ENCODE peak calls at places on chromosome 5, in five cellular contexts. U is activated CD4-positive, alpha-beta memory T cell treated with anti-CD3 and anti-CD28 coated beads for 36 hours; R is stimulated activated CD8-positive, alpha-beta memory T cell treated with anti-CD3 and anti-CD28 coated beads, Interleukin-4, amount 100 ng/mL, for 48 hours; Q is stimulated activated CD4-positive, alpha-beta T cell treated with anti-CD3 and anti-CD28 coated beads, Interleukin-4, amount 100 ng/mL, for 1 hour; T is H7. G is an unnamed sample.
A peak's percentile ranks its signal among the peaks of the same experiment; 100 is the strongest.

GRCh38 chr5:176535655-176536131 is 1.5 kb downstream of the RNF44 start:
- DNase-seq in U (peak; percentile 31), R (no peak), Q (no peak), T (peak; percentile 50), G (peak; percentile 61)

GRCh38 chr5:149268928-149269557 is 2.6 kb upstream of the AFAP1L1 start:
- DNase-seq in T (peak; percentile 79), Q (no peak), U (no peak), R (no peak), G (peak; percentile 73)

GRCh38 chr5:116787570-116787969 is 212.9 kb upstream of the SEMA6A start:
- DNase-seq in T (no peak), Q (no peak), U (no peak), R (no peak), G (no peak)

GRCh38 chr5:170791325-170791954 is 7.9 kb downstream of the GABRP start:
- DNase-seq in U (peak; percentile 33), R (peak; percentile 35), Q (no peak), T (peak; percentile 82), G (peak; percentile 76)

GRCh38 chr5:1788200-1788599 is 11.4 kb downstream of the MRPL36 start:
- DNase-seq in Q (no peak), U (no peak), R (no peak), T (no peak), G (no peak)

GRCh38 chr5:119074419-119074818 is 3.5 kb downstream of the DMXL1 start:
- DNase-seq in T (no peak), U (no peak), Q (no peak), R (no peak), G (no peak)

GRCh38 chr5:73709536-73710129 is 83.6 kb downstream of the ARHGEF28 start:
- DNase-seq in Q (no peak), R (no peak), T (no peak), U (no peak), G (no peak)

GRCh38 chr5:141825836-141826560 is 52.2 kb downstream of the PCDH1 start:
- DNase-seq in T (peak; percentile 85), R (no peak), U (peak; percentile 30), Q (no peak), G (peak; percentile 64)

GRCh38 chr5:116032094-116032517 is at the start of gene ARL14EPL:
- DNase-seq in T (no peak), U (no peak), R (peak; percentile 25), Q (no peak), G (peak; percentile 3)

GRCh38 chr5:149421834-149422233 is 42.7 kb upstream of the IL17B start:
- DNase-seq in U (no peak), T (peak; percentile 17), R (no peak), Q (no peak), G (no peak)

GRCh38 chr5:75668988-75669760 is 48.1 kb downstream of the POC5 start:
- DNase-seq in R (peak; percentile 77), U (peak; percentile 87), Q (peak; percentile 36), T (no peak), G (no peak)

GRCh38 chr5:172841-173251 is 18.4 kb upstream of the LRRC14B start:
- DNase-seq in T (no peak), Q (no peak), U (no peak), R (no peak), G (no peak)

GRCh38 chr5:139748505-139748826 is 47.1 kb upstream of the PSD2 start:
- DNase-seq in Q (no peak), U (no peak), T (peak; percentile 70), R (no peak), G (no peak)

GRCh38 chr5:171094356-171094755 is 214.7 kb upstream of the TLX3 start:
- DNase-seq in U (no peak), Q (no peak), T (peak; percentile 29), R (no peak), G (no peak)

GRCh38 chr5:127754727-127755126 is 51.5 kb downstream of the CCDC192 start:
- DNase-seq in Q (no peak), R (no peak), U (no peak), T (no peak), G (no peak)

GRCh38 chr5:168368854-168369253 is 77.4 kb downstream of the WWC1 start:
- DNase-seq in U (no peak), Q (no peak), T (no peak), R (no peak), G (no peak)

GRCh38 chr5:89572696-89573095 is 689.7 kb upstream of the MEF2C start:
- DNase-seq in U (no peak), R (no peak), T (no peak), Q (no peak), G (no peak)

GRCh38 chr5:149392718-149393117 is 13.6 kb upstream of the IL17B start:
- DNase-seq in Q (no peak), U (peak; percentile 21), R (no peak), T (no peak), G (no peak)

GRCh38 chr5:168006473-168007130 is 284.8 kb upstream of the WWC1 start:
- DNase-seq in Q (no peak), R (no peak), T (no peak), U (no peak), G (no peak)

GRCh38 chr5:56487528-56488115 is 254.5 kb upstream of the ANKRD55 start:
- DNase-seq in R (no peak), T (no peak), Q (no peak), U (no peak), G (no peak)

GRCh38 chr5:56711191-56711590 is 104.2 kb upstream of the MAP3K1 start:
- DNase-seq in Q (no peak), R (no peak), T (no peak), U (peak; percentile 40), G (no peak)

GRCh38 chr5:171888051-171888481 is 102.4 kb downstream of the SMIM23 start:
- DNase-seq in Q (no peak), U (no peak), R (no peak), T (no peak), G (no peak)

GRCh38 chr5:73417307-73418035 is 31.1 kb downstream of the FOXD1 start:
- DNase-seq in Q (no peak), R (no peak), U (no peak), T (no peak), G (no peak)

GRCh38 chr5:91072891-91073290 is 310.2 kb downstream of the ARRDC3 start:
- DNase-seq in U (no peak), Q (no peak), R (no peak), T (no peak), G (no peak)

GRCh38 chr5:64767959-64768357 is 533 bp downstream of the SREK1IP1 start:
- DNase-seq in Q (peak; percentile 7), T (peak; percentile 15), U (peak; percentile 41), R (peak; percentile 35), G (no peak)

GRCh38 chr5:121976979-121977378 is 15.2 kb downstream of the SRFBP1 start:
- DNase-seq in U (no peak), Q (no peak), R (no peak), T (no peak), G (no peak)

GRCh38 chr5:79845448-79846197 is 145.4 kb downstream of the MTX3 start:
- DNase-seq in T (no peak), R (peak; percentile 40), Q (no peak), U (peak; percentile 62), G (no peak)

GRCh38 chr5:52204310-52204709 is 583.4 kb upstream of the ITGA1 start:
- DNase-seq in Q (no peak), R (no peak), U (no peak), T (no peak), G (no peak)

GRCh38 chr5:139745121-139745799 is 50.3 kb upstream of the PSD2 start:
- DNase-seq in U (peak; percentile 66), R (peak; percentile 69), T (peak; percentile 82), Q (peak; percentile 27), G (no peak)

GRCh38 chr5:127400946-127401670 is 110.5 kb downstream of the MEGF10 start:
- DNase-seq in Q (no peak), T (no peak), R (no peak), U (no peak), G (no peak)

G was measured in SK-N-SH.